ENCODE peak calls at places on chromosomes 5 and 9, in four cellular contexts. X, G, C and S are unnamed samples.
A peak's percentile ranks its signal among the peaks of the same experiment; 100 is the strongest.

GRCh38 chr5:52428977-52429474 is 358.7 kb upstream of the ITGA1 start:
- DNase-seq in C (no peak), X (no peak), G (no peak), S (no peak)

GRCh38 chr9:80699551-80699998 is 989.8 kb downstream of the TLE1 start:
- DNase-seq in G (peak; percentile 96), X (no peak), C (no peak), S (no peak)

GRCh38 chr5:92962752-92963151 is 618.3 kb downstream of the NR2F1-AS1 start:
- DNase-seq in X (no peak), G (no peak), C (peak; percentile 31), S (no peak)

GRCh38 chr9:128575469-128575868 is 23.1 kb downstream of the SPTAN1 start:
- DNase-seq in G (no peak), X (no peak), C (no peak), S (no peak)

GRCh38 chr5:80245986-80246781 is 9.7 kb downstream of the SERINC5 start:
- DNase-seq in X (no peak), C (no peak), G (peak; percentile 41), S (no peak)

GRCh38 chr5:163459888-163460561 is at the start of gene NUDCD2:
- DNase-seq in C (peak; percentile 94), G (peak; percentile 99), X (peak; percentile 94), S (peak; percentile 96)

GRCh38 chr5:177018341-177018740 is 4.2 kb upstream of the ZNF346 start:
- DNase-seq in X (no peak), C (no peak), G (no peak), S (no peak)

GRCh38 chr5:113294341-113295110 is 140.3 kb downstream of the TSSK1B start:
- DNase-seq in X (peak; percentile 72), G (peak; percentile 83), C (peak; percentile 77), S (peak; percentile 95)

GRCh38 chr9:19989213-19989612 is 200.4 kb upstream of the SLC24A2 start:
- DNase-seq in X (no peak), G (peak; percentile 48), C (no peak), S (no peak)